ENCODE peak calls at places on chromosome 10, in eight cellular contexts. X, M, P, V, W, G, T and R are unnamed samples.

GRCh38 chr10:120392245-120392644 is 64.8 kb upstream of the PLPP4 start:
- DNase-seq in X (no peak), M (no peak), P (no peak), V (no peak), W (no peak), G (no peak), T (no peak), R (no peak)

GRCh38 chr10:30865141-30865926 is 166.3 kb downstream of the ZNF438 start:
- DNase-seq in X (no peak), M (no peak), P (no peak), V (no peak), W (no peak), G (no peak), T (no peak), R (no peak)

GRCh38 chr10:75165684-75166622 is 44.6 kb upstream of the VDAC2 start:
- DNase-seq in X (no peak), M (no peak), P (no peak), V (no peak), W (no peak), G (no peak), T (no peak), R (no peak)

GRCh38 chr10:122060250-122060649 is 71.3 kb downstream of the TACC2 start:
- DNase-seq in X (no peak), M (no peak), P (no peak), V (no peak), W (no peak), G (no peak), T (peak), R (no peak)

GRCh38 chr10:29482591-29483421 is 152.0 kb downstream of the SVIL start:
- DNase-seq in X (no peak), M (peak), P (peak), V (no peak), W (no peak), G (no peak), T (no peak), R (no peak)

GRCh38 chr10:21399392-21400015 is 126.0 kb downstream of the SKIDA1 start:
- DNase-seq in X (no peak), M (no peak), P (no peak), V (no peak), W (no peak), G (no peak), T (no peak), R (no peak)

GRCh38 chr10:11068861-11069633 is 51.4 kb downstream of the CELF2 start:
- DNase-seq in X (no peak), M (no peak), P (no peak), V (no peak), W (no peak), G (no peak), T (no peak), R (no peak)

GRCh38 chr10:43407148-43407575 is 1.8 kb downstream of the HNRNPF start:
- DNase-seq in X (peak), M (peak), P (peak), V (peak), W (no peak), G (peak), T (peak), R (no peak)

GRCh38 chr10:22615819-22616499 is 98.4 kb downstream of the PIP4K2A start:
- DNase-seq in X (peak), M (no peak), P (no peak), V (peak), W (no peak), G (no peak), T (no peak), R (no peak)

GRCh38 chr10:64586930-64587503 is 1065.8 kb downstream of the REEP3 start:
- DNase-seq in X (no peak), M (no peak), P (no peak), V (no peak), W (no peak), G (no peak), T (no peak), R (no peak)

GRCh38 chr10:6409982-6410694 is 169.9 kb downstream of the PRKCQ start:
- DNase-seq in X (peak), M (peak), P (no peak), V (no peak), W (no peak), G (peak), T (no peak), R (no peak)

GRCh38 chr10:61750943-61751471 is 88.3 kb downstream of the CABCOCO1 start:
- DNase-seq in X (peak), M (peak), P (peak), V (peak), W (peak), G (peak), T (peak), R (peak)

GRCh38 chr10:121591186-121591585 is 7.1 kb downstream of the FGFR2 start:
- DNase-seq in X (no peak), M (no peak), P (no peak), V (peak), W (no peak), G (no peak), T (no peak), R (no peak)

GRCh38 chr10:133237241-133238065 is at the start of gene VENTX:
- DNase-seq in X (no peak), M (no peak), P (no peak), V (no peak), W (no peak), G (no peak), T (no peak), R (no peak)

GRCh38 chr10:91587710-91588638 is 44.9 kb downstream of the PPP1R3C start:
- DNase-seq in X (no peak), M (peak), P (peak), V (no peak), W (no peak), G (peak), T (no peak), R (no peak)

GRCh38 chr10:5560142-5560843 is 35.5 kb downstream of the CALML3 start:
- DNase-seq in X (no peak), M (no peak), P (no peak), V (peak), W (no peak), G (peak), T (peak), R (peak)

GRCh38 chr10:72611783-72612182 is 14.1 kb downstream of the MICU1 start:
- DNase-seq in X (no peak), M (no peak), P (peak), V (no peak), W (no peak), G (no peak), T (no peak), R (no peak)

GRCh38 chr10:86160890-86161585 is 205.6 kb downstream of the GRID1 start:
- DNase-seq in X (no peak), M (no peak), P (no peak), V (peak), W (no peak), G (no peak), T (no peak), R (no peak)

GRCh38 chr10:117675516-117675915 is 133.0 kb downstream of the EMX2 start:
- DNase-seq in X (no peak), M (no peak), P (no peak), V (no peak), W (no peak), G (no peak), T (no peak), R (no peak)

GRCh38 chr10:122115874-122116273 is 126.9 kb downstream of the TACC2 start:
- DNase-seq in X (no peak), M (no peak), P (no peak), V (no peak), W (no peak), G (no peak), T (no peak), R (no peak)

GRCh38 chr10:74231375-74231774 is 80.4 kb downstream of the ADK start:
- DNase-seq in X (no peak), M (no peak), P (no peak), V (no peak), W (no peak), G (no peak), T (no peak), R (no peak)

GRCh38 chr10:113335603-113336002 is 217.2 kb upstream of the HABP2 start:
- DNase-seq in X (no peak), M (no peak), P (no peak), V (no peak), W (no peak), G (no peak), T (no peak), R (no peak)

GRCh38 chr10:118698421-118698820 is 56.3 kb downstream of the CACUL1 start:
- DNase-seq in X (peak), M (no peak), P (no peak), V (peak), W (peak), G (no peak), T (no peak), R (peak)

GRCh38 chr10:116836902-116837513 is 12.3 kb upstream of the ENO4 start:
- DNase-seq in X (no peak), M (no peak), P (no peak), V (no peak), W (no peak), G (no peak), T (no peak), R (no peak)

GRCh38 chr10:14601872-14602725 is 172.6 kb downstream of the FAM107B start:
- DNase-seq in X (peak), M (no peak), P (no peak), V (peak), W (peak), G (peak), T (no peak), R (peak)

GRCh38 chr10:13890617-13891541 is 304.1 kb downstream of the PRPF18 start:
- DNase-seq in X (no peak), M (peak), P (no peak), V (no peak), W (no peak), G (peak), T (no peak), R (no peak)

GRCh38 chr10:99619851-99620712 is at the start of gene SLC25A28:
- DNase-seq in X (peak), M (peak), P (peak), V (peak), W (peak), G (peak), T (peak), R (peak)

GRCh38 chr10:71266147-71266917 is 52.7 kb upstream of the SLC29A3 start:
- DNase-seq in X (no peak), M (peak), P (no peak), V (no peak), W (no peak), G (peak), T (peak), R (no peak)

GRCh38 chr10:58641095-58641531 is 128.4 kb downstream of the BICC1 start:
- DNase-seq in X (no peak), M (no peak), P (peak), V (no peak), W (peak), G (no peak), T (no peak), R (no peak)

GRCh38 chr10:69382382-69383117 is 34.2 kb downstream of the TACR2 start:
- DNase-seq in X (no peak), M (no peak), P (no peak), V (no peak), W (no peak), G (peak), T (no peak), R (no peak)

GRCh38 chr10:88401671-88402347 is 181.3 kb downstream of the RNLS start:
- DNase-seq in X (no peak), M (no peak), P (no peak), V (no peak), W (no peak), G (no peak), T (no peak), R (no peak)
- TF ChIP-seq CTCF in X (no peak), M (peak), P (peak), V (no peak), W (peak), G (peak), T (no peak), R (peak)

DNA sequence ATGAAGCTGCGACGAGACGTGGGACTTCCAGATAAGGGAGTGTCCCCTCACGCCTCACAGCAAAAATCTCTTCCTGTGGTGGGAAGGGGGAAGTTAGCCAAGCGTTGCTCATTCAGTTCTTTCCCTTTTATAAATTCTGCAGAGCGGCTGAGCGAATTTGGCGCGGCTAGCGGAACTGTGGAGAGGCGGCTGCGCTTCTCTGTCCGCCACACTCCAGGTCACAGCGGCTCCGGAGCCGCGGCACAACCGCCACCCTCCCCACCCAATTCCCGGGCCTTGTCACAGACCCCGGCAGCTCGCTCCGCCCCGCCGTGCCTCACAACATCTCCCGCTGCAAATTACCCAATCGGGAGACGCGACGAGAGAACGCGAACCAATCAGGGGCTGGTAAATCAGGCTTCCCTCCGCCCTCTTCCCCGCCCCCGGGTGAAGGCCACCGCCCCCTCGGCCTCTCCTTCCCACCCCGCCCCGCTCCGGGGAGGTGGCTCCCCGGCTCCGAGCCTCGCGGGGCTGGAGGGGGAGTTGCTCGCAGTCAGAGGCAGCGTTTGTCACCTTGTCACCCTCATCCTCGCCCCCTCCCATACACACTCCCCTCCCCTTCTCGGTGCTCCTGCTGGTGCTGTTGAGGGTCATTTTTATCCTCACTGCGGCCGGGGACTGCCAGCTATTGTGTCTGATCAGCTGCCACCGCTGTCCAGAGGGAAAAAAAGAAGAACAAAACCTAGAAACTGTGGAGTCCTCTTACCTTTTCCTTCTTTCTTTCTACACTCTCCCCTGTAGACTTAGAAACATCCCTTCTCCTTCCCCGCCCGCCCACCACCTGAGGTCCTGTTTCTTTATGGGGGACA is 918 bp upstream of the ARHGAP21 start:
- DNase-seq in X (peak), M (peak), P (peak), V (peak), W (peak), G (peak), T (peak), R (peak)
- H3K27ac ChIP-seq in X (peak), M (peak), P (peak), V (peak), W (peak), G (peak), T (peak), R (peak)

GRCh38 chr10:847868-848267 is 83.6 kb downstream of the LARP4B start:
- DNase-seq in X (no peak), M (no peak), P (no peak), V (no peak), W (no peak), G (no peak), T (no peak), R (no peak)
- TF ChIP-seq CTCF in X (no peak), M (no peak), P (no peak), V (no peak), W (no peak), G (no peak), T (no peak), R (no peak)

GRCh38 chr10:46537309-46537708 is 19.1 kb downstream of the GPRIN2 start:
- DNase-seq in X (no peak), M (no peak), P (no peak), V (no peak), W (no peak), G (no peak), T (peak), R (no peak)

GRCh38 chr10:46536781-46537180 is 19.7 kb downstream of the GPRIN2 start:
- DNase-seq in X (no peak), M (peak), P (no peak), V (peak), W (no peak), G (no peak), T (peak), R (peak)

GRCh38 chr10:46536171-46536570 is 20.3 kb downstream of the GPRIN2 start:
- DNase-seq in X (no peak), M (peak), P (no peak), V (peak), W (no peak), G (no peak), T (peak), R (no peak)

GRCh38 chr10:46538155-46538554 is 18.3 kb downstream of the GPRIN2 start:
- DNase-seq in X (no peak), M (no peak), P (no peak), V (no peak), W (no peak), G (no peak), T (peak), R (no peak)

GRCh38 chr10:46534828-46535524 is 21.5 kb downstream of the GPRIN2 start:
- DNase-seq in X (no peak), M (peak), P (no peak), V (peak), W (no peak), G (no peak), T (peak), R (no peak)
- H3K27ac ChIP-seq in X (no peak), M (no peak), P (no peak), V (no peak), W (no peak), G (no peak), T (no peak), R (no peak)

GRCh38 chr10:26550774-26551526 is 112.8 kb downstream of the APBB1IP start:
- DNase-seq in X (no peak), M (no peak), P (no peak), V (no peak), W (peak), G (no peak), T (no peak), R (no peak)
- TF ChIP-seq CTCF in X (no peak), M (no peak), P (no peak), V (no peak), W (peak), G (no peak), T (no peak), R (no peak)

DNA sequence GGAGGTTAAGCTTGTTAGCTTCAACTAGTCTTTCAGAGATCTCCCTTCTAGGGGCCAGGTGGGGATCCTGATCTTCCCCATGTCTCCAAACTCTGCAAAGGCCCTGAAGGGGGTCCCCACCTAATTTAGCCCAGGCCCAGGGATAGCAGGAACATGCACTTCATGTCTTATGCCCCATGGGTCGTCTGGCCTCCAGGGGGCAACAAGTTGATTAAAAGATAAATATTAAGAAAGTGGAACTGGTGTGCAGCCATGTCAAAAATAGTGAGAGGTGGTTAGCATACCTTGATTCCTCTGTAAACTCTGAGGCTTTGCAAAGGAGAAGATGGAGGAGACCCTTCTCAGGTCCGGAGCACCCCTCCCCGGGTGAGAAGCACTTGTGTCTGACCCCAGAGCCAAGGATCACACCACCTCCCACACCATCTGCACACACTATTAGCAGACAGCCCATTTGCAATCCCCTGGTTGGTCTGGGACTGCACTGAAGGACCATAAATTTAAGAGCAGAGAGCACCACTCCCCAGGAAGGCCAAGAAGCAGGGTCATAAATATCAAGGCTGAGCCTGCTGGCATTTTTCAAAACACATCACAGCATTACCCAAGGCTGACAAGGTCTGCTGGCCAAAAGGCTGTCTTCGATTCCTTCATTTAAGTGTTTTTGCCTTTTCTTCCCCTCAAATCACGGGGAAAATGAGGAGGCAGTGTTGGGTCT is 44.2 kb upstream of the LRRC18 start:
- DNase-seq in X (no peak), M (no peak), P (no peak), V (no peak), W (no peak), G (no peak), T (no peak), R (no peak)
- H3K27ac ChIP-seq in X (no peak), M (no peak), P (no peak), V (no peak), W (no peak), G (no peak), T (no peak), R (no peak)

DNA sequence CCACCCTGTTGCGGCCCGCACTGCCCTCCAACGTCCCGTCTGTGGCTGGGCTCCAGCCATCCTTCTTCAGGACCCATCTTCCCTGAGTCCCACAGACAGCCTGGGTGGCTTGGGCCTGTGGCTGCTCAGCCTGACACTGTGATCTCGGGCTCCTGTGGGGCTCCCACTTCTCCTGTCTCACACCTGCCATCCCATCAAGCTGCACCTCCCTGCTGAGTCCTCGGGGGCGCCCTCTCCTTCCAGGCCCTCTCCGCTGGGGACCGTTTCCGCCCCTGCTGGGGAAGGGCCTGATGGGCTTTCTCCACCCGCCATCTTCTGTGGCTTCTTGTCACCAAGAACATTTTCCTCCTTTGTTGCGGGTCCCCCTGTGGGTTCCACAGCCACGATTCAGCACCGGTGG is 173.8 kb upstream of the PPP2R2D start:
- DNase-seq in X (no peak), M (peak), P (no peak), V (peak), W (no peak), G (no peak), T (peak), R (peak)
- TF ChIP-seq CTCF in X (no peak), M (no peak), P (no peak), V (no peak), W (no peak), G (no peak), T (no peak), R (no peak)

GRCh38 chr10:124110882-124111281 is 17.5 kb upstream of the CHST15 start:
- DNase-seq in X (no peak), M (no peak), P (no peak), V (no peak), W (no peak), G (no peak), T (no peak), R (no peak)
- H3K27ac ChIP-seq in X (no peak), M (no peak), P (no peak), V (no peak), W (no peak), G (no peak), T (no peak), R (no peak)

GRCh38 chr10:44589181-44589884 is 204.4 kb upstream of the CXCL12 start:
- DNase-seq in X (no peak), M (no peak), P (no peak), V (no peak), W (no peak), G (no peak), T (no peak), R (no peak)
- TF ChIP-seq CTCF in X (no peak), M (no peak), P (no peak), V (no peak), W (no peak), G (no peak), T (no peak), R (no peak)

DNA sequence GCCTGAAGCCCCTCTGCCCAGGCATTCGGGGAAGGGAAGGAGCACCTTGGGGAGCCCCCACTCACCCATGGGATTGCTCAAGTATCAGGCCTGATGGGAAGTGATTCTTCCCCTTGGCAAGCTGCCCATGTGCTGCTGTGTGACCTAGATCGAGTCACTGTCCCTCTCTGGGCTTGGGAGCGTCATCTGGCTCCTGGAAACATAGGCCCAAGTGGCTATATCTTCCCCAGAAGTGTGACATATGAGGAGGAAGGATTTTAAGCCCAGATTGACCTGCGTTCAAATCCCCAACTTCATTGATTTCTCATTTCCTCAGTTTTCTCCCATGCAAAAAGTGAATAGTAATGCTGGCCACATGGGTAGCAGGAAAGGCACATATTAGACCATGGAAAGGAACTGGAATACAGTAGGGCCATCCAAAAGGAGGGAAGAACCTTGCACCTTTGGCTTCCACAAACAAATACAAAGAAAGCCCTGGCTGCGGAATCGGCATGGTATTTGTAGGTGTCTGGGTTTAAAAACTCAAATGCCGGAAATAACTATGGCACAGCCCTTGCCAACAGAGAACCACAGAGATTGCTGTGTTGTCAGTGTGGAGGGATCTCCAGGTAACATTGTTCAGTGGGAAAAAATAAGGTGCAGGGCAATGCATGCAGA is 169.5 kb upstream of the ZMIZ1 start:
- DNase-seq in X (no peak), M (no peak), P (no peak), V (no peak), W (no peak), G (no peak), T (no peak), R (no peak)
- H3K27ac ChIP-seq in X (no peak), M (no peak), P (no peak), V (no peak), W (no peak), G (no peak), T (peak), R (no peak)